ENCODE peak calls at places on chromosomes 13 and 19, in nine cellular contexts. O, U, T, Q, X, B, Z, E and Y are unnamed samples.

GRCh38 chr13:33316890-33317289 is 31.3 kb upstream of the STARD13 start:
- DNase-seq in E (no peak), T (no peak), Q (no peak), B (peak), Z (no peak), X (no peak), O (no peak), U (no peak), Y (no peak)

GRCh38 chr13:107373551-107373950 is 805.6 kb upstream of the ARGLU1 start:
- DNase-seq in B (peak), X (no peak), Q (no peak), T (no peak), U (no peak), O (no peak), Z (peak), E (no peak), Y (no peak)

GRCh38 chr13:57557979-57558529 is 73.5 kb upstream of the PCDH17 start:
- DNase-seq in Z (peak), B (no peak), T (no peak), X (no peak), U (no peak), Q (no peak), E (no peak), O (no peak), Y (no peak)

GRCh38 chr13:97275265-97275664 is 53.1 kb downstream of the MBNL2 start:
- DNase-seq in X (no peak), U (no peak), O (no peak), T (no peak), E (no peak), B (peak), Z (no peak), Q (no peak), Y (peak)

GRCh38 chr19:44003461-44004134 is 841 bp downstream of the ZNF230 start:
- DNase-seq in T (no peak), Z (peak), U (no peak), X (peak), Q (no peak), B (no peak), O (peak), E (no peak), Y (peak)

GRCh38 chr13:33787051-33787591 is 30.8 kb upstream of the RFC3 start:
- DNase-seq in X (no peak), O (no peak), B (no peak), Q (no peak), U (no peak), Z (peak), T (no peak), E (no peak), Y (peak)

GRCh38 chr13:34025746-34026145 is 207.8 kb downstream of the RFC3 start:
- DNase-seq in Q (no peak), B (peak), Z (no peak), U (no peak), O (no peak), T (no peak), E (no peak), X (no peak), Y (no peak)

GRCh38 chr19:46967578-46968018 is 52.0 kb upstream of the NPAS1 start:
- DNase-seq in B (no peak), T (no peak), Q (peak), Z (no peak), E (peak), O (no peak), U (peak), X (peak), Y (no peak)

GRCh38 chr13:40271931-40272775 is 394.3 kb downstream of the FOXO1 start:
- DNase-seq in Z (peak), E (peak), T (peak), U (peak), O (no peak), X (peak), B (peak), Q (peak), Y (no peak)

GRCh38 chr19:50486823-50487515 is 10.3 kb upstream of the GARIN5A start:
- DNase-seq in O (peak), Q (no peak), T (no peak), E (no peak), U (no peak), B (peak), X (no peak), Z (peak), Y (peak)

GRCh38 chr13:44004881-44005280 is 125.2 kb downstream of the LACC1 start:
- DNase-seq in X (no peak), Z (no peak), U (no peak), E (no peak), T (no peak), Q (no peak), O (no peak), B (peak), Y (no peak)

GRCh38 chr19:21574607-21575006 is 69.2 kb downstream of the ZNF429 start:
- DNase-seq in U (no peak), T (no peak), X (no peak), Q (no peak), Z (no peak), E (no peak), O (no peak), B (no peak), Y (no peak)

GRCh38 chr19:10346509-10346908 is 7.1 kb upstream of the ICAM3 start:
- DNase-seq in Q (no peak), O (no peak), B (peak), E (no peak), Z (peak), X (no peak), U (peak), T (no peak), Y (no peak)

GRCh38 chr19:5193192-5193591 is 147.4 kb downstream of the PTPRS start:
- DNase-seq in Q (no peak), O (peak), X (no peak), Z (no peak), U (no peak), E (no peak), B (no peak), T (no peak), Y (no peak)

GRCh38 chr19:33032218-33032781 is 32.4 kb downstream of the RHPN2 start:
- DNase-seq in U (no peak), T (no peak), Q (no peak), E (no peak), Z (no peak), B (no peak), O (no peak), X (peak), Y (no peak)

GRCh38 chr13:24617394-24618218 is 62.6 kb upstream of the ATP12A start:
- DNase-seq in Q (no peak), Z (no peak), U (no peak), X (no peak), O (no peak), E (no peak), B (no peak), T (no peak), Y (no peak)

GRCh38 chr13:39876258-39876657 is 220.8 kb downstream of the COG6 start:
- DNase-seq in U (no peak), Z (peak), Q (no peak), B (peak), E (no peak), O (no peak), X (no peak), T (no peak), Y (no peak)

GRCh38 chr13:76917096-76917495 is 30.9 kb upstream of the KCTD12 start:
- DNase-seq in U (no peak), T (no peak), O (no peak), B (peak), E (no peak), X (no peak), Z (no peak), Q (no peak), Y (no peak)

GRCh38 chr19:38867176-38867780 is 10.8 kb downstream of the RINL start:
- DNase-seq in O (no peak), E (no peak), T (no peak), B (no peak), Z (no peak), Q (no peak), X (no peak), U (no peak), Y (no peak)

GRCh38 chr13:30881191-30881651 is 24.9 kb upstream of the MEDAG start:
- DNase-seq in O (no peak), U (peak), E (peak), Z (no peak), B (no peak), X (no peak), T (no peak), Q (no peak), Y (no peak)

GRCh38 chr13:44155422-44156293 is 218.0 kb upstream of the SERP2 start:
- DNase-seq in E (peak), U (peak), Q (peak), T (peak), O (no peak), X (peak), B (peak), Z (no peak), Y (no peak)

GRCh38 chr19:28314771-28315170 is 898.2 kb downstream of the UQCRFS1 start:
- DNase-seq in B (no peak), X (no peak), T (no peak), Z (no peak), U (no peak), O (no peak), E (no peak), Q (no peak), Y (no peak)

GRCh38 chr19:21322528-21322927 is 6.7 kb downstream of the ZNF708 start:
- DNase-seq in Q (peak), E (no peak), U (peak), T (peak), X (no peak), Z (no peak), B (no peak), O (no peak), Y (no peak)

GRCh38 chr13:54445865-54446264 is 1417.3 kb downstream of the OLFM4 start:
- DNase-seq in Z (no peak), E (no peak), B (no peak), U (no peak), T (no peak), X (no peak), O (no peak), Q (no peak), Y (no peak)

GRCh38 chr13:90258129-90258528 is 1089.4 kb upstream of the MIR17HG start:
- DNase-seq in U (no peak), Q (no peak), O (no peak), T (no peak), B (no peak), E (no peak), Z (no peak), X (no peak), Y (no peak)
- TF ChIP-seq POLR2A in U (no peak), Q (no peak), O (no peak), T (no peak), B (no peak), E (no peak), Z (no peak), X (no peak), Y (no peak)

GRCh38 chr13:48976677-48977625 is 1.2 kb downstream of the FNDC3A start:
- DNase-seq in X (peak), E (no peak), U (no peak), Z (peak), T (no peak), Q (no peak), O (no peak), B (no peak), Y (peak)

GRCh38 chr13:48973845-48974431 is 1.8 kb upstream of the FNDC3A start:
- DNase-seq in U (no peak), E (no peak), Z (no peak), T (no peak), O (no peak), X (no peak), B (no peak), Q (no peak), Y (peak)

GRCh38 chr13:48975101-48975925 is at the start of gene FNDC3A:
- DNase-seq in Z (peak), B (peak), U (peak), Q (peak), T (no peak), O (peak), E (peak), X (peak), Y (peak)

GRCh38 chr13:48977973-48978372 is 2.3 kb downstream of the FNDC3A start:
- DNase-seq in B (peak), X (no peak), O (no peak), T (no peak), U (no peak), Z (no peak), Q (no peak), E (no peak), Y (no peak)

DNA sequence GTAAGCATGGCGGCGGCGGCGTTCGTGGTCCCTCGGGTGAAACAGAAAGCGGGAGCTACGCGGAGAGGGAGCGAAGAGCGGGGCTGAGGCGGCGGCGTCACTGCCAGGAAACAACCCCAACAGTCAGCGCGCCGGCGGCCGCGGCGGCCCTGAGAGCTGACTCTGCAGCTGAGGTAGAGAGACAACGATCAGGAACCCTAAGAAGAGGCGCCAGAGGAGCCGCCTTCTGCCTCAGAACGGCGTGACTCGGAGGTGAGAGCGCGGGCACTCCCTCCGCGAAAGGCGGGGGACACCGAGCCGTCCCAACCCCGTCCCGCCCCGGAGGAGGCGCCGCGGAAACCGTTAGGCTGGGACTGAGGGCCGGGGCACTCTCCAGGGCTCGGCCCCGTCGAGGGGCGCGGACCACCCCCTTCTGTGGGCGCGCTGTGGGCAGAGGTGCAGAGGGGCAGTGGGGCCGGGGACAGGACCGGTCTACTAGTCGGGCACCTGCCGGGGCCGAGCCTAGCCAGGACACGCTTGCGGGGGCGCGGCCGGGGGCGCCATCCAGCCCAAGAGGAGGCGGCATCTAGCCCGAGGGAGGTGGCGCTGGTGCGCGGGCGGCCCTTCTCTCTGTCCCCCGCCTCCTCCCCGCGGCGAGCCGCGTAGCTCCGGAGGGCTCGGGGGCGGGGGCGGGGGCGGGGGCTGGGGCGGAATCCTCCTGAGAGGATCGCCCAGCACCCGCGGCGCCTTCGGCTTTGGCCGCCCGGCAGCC is 389 bp downstream of the FNDC3A start:
- DNase-seq in T (peak), Q (peak), B (peak), X (peak), U (peak), O (peak), Z (peak), E (peak), Y (peak)
- TF ChIP-seq POLR2A in T (no peak), Q (peak), B (peak), X (peak), U (no peak), O (peak), Z (peak), E (peak), Y (peak)

DNA sequence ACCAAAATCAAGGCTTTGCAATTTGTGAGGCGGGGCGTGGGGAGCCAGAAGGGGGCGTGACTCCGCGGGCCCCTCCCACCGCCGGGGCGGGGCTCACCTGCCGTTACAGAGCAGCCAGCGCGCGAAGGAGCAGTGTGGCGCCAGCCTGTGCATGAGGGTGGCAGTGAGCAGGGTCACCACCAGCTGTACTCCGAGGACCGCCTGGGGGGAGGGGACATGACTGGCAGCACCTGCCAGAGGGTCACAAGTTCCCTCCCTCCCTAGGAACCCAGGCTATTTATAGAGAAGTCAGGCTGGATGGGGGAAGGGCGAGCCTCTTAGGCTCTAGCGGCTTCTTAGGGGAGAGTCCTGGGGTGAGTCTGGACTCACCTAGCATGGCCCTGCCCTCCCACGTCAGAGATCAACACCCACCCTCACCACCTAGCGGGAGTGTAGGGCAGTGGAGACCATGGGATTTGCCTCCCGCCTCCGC is 3.6 kb downstream of the TMEM161A start:
- DNase-seq in X (no peak), Z (peak), B (no peak), O (peak), Q (no peak), E (peak), T (no peak), U (peak), Y (no peak)
- TF ChIP-seq POLR2A in X (no peak), Z (no peak), B (no peak), O (peak), Q (no peak), E (no peak), T (no peak), U (no peak), Y (no peak)

GRCh38 chr13:109595466-109595865 is 190.9 kb downstream of the IRS2 start:
- DNase-seq in T (no peak), Q (no peak), X (no peak), B (no peak), Z (no peak), U (no peak), E (no peak), O (no peak), Y (no peak)

GRCh38 chr13:109592776-109593175 is 193.6 kb downstream of the IRS2 start:
- DNase-seq in O (no peak), U (no peak), B (no peak), T (no peak), X (no peak), Q (no peak), E (no peak), Z (no peak), Y (no peak)

GRCh38 chr13:109587689-109588088 is 198.7 kb downstream of the IRS2 start:
- DNase-seq in B (no peak), O (no peak), Q (no peak), U (no peak), E (no peak), X (no peak), Z (no peak), T (no peak), Y (no peak)

DNA sequence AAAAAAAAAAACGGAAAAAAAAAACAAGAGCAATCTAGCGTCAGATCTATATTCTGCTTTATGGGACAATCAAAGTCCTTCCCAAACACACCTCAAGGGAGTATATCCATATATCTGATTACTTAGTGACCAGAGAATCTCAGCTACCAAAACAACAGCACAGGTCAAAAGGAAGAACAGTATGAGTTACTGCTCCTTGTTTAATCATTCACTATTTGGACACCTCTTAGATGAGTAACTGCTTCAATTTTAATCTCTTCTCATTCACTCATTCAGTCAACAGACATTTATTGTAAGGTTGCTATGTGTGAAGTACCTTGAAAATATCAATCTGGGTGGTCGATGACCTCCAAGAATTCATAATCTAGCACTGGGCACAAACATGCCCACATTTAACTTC is 193.2 kb downstream of the IRS2 start:
- DNase-seq in U (no peak), Z (no peak), B (no peak), O (no peak), Q (no peak), T (no peak), E (no peak), X (no peak), Y (no peak)
- TF ChIP-seq POLR2A in U (no peak), Z (no peak), B (no peak), O (no peak), Q (no peak), T (no peak), E (no peak), X (no peak), Y (no peak)

GRCh38 chr19:7985481-7985911 is 19.9 kb downstream of the ELAVL1 start:
- DNase-seq in B (no peak), X (no peak), O (no peak), Z (no peak), U (no peak), T (no peak), E (no peak), Q (no peak), Y (no peak)
- TF ChIP-seq POLR2A in B (no peak), X (no peak), O (no peak), Z (no peak), U (no peak), T (no peak), E (no peak), Q (no peak), Y (no peak)

GRCh38 chr19:48644839-48645651 is 942 bp downstream of the CA11 start:
- DNase-seq in O (peak), B (peak), Q (peak), X (peak), U (peak), E (peak), T (peak), Z (peak), Y (peak)
- TF ChIP-seq POLR2A in O (no peak), B (no peak), Q (no peak), X (no peak), U (no peak), E (no peak), T (no peak), Z (no peak), Y (no peak)

GRCh38 chr19:15456871-15457700 is 7.3 kb downstream of the RASAL3 start:
- DNase-seq in B (no peak), X (no peak), O (peak), Q (peak), U (no peak), E (no peak), Z (no peak), T (no peak), Y (no peak)
- TF ChIP-seq POLR2A in B (no peak), X (no peak), O (no peak), Q (no peak), U (no peak), E (no peak), Z (no peak), T (no peak), Y (no peak)

GRCh38 chr13:98370261-98370660 is 193.2 kb upstream of the RNF113B start:
- DNase-seq in T (no peak), U (no peak), Q (no peak), B (no peak), X (no peak), O (peak), E (no peak), Z (no peak), Y (no peak)

GRCh38 chr13:98374750-98375149 is 197.7 kb upstream of the RNF113B start:
- DNase-seq in B (no peak), X (no peak), T (no peak), O (no peak), E (no peak), U (no peak), Z (no peak), Q (no peak), Y (no peak)

GRCh38 chr13:98370806-98371553 is 193.9 kb upstream of the RNF113B start:
- DNase-seq in O (peak), B (peak), X (peak), T (no peak), Z (no peak), E (peak), Q (no peak), U (peak), Y (no peak)

GRCh38 chr13:98371624-98372023 is 194.6 kb upstream of the RNF113B start:
- DNase-seq in B (no peak), E (no peak), O (no peak), X (no peak), U (no peak), Z (no peak), T (no peak), Q (no peak), Y (no peak)

DNA sequence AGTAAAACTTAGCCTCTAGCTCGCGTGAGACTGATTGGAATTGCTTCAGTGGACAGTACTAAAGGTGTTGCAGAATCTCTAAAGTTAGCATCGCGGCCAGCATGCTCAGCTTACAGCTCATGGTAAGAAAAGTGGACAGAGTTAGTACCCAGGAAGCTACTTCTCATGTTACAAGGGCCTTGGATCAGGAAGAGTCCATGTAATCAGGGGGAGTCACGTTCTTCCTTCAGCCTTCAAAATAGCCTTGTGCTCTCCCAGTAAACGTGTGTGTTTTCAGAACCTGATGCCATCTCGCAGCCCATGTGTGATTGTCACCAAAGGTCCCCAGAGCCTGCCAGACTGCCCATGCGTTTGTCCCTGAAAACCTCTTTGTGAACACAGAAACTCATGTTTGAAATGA is 195.8 kb upstream of the RNF113B start:
- DNase-seq in X (no peak), O (no peak), Q (no peak), Z (no peak), U (no peak), E (peak), B (peak), T (no peak), Y (no peak)
- TF ChIP-seq POLR2A in X (no peak), O (no peak), Q (no peak), Z (no peak), U (no peak), E (no peak), B (no peak), T (no peak), Y (no peak)